ENCODE peak calls at places on chromosomes 11 and 22, in seven cellular contexts. One of them, this sample, is unnamed. For H3K4me1, the result is how much of the 10 kb centered on the place peaks cover.

GRCh38 chr11:128098840-128099239 is 488.5 kb downstream of the ETS1 start:
- DNase-seq in A549: no peak
- DNase-seq in neural progenitor cell: no peak
- DNase-seq in IMR-90: no peak
- DNase-seq in astrocyte: no peak
- DNase-seq in HCT116: no peak
- DNase-seq in iPS DF 6.9: no peak
- DNase-seq in this sample: no peak

GRCh38 chr22:29014773-29015172 is 46.9 kb downstream of the C22orf31 start:
- DNase-seq in A549: no peak
- DNase-seq in neural progenitor cell: no peak
- DNase-seq in IMR-90: no peak
- DNase-seq in astrocyte: no peak
- DNase-seq in HCT116: no peak
- DNase-seq in iPS DF 6.9: no peak
- DNase-seq in this sample: no peak

GRCh38 chr11:134879931-134880330 is 467.9 kb upstream of the B3GAT1 start:
- DNase-seq in A549: no peak
- DNase-seq in neural progenitor cell: no peak
- DNase-seq in IMR-90: no peak
- DNase-seq in astrocyte: no peak
- DNase-seq in HCT116: no peak
- DNase-seq in iPS DF 6.9: no peak
- DNase-seq in this sample: no peak

GRCh38 chr22:40348025-40348658 is 1.8 kb downstream of the ADSL start:
- DNase-seq in A549: peak
- DNase-seq in neural progenitor cell: peak
- DNase-seq in IMR-90: peak
- DNase-seq in astrocyte: peak
- DNase-seq in HCT116: peak
- DNase-seq in iPS DF 6.9: no peak
- DNase-seq in this sample: peak

GRCh38 chr11:87198266-87198881 is 160.6 kb downstream of the TMEM135 start:
- DNase-seq in A549: no peak
- DNase-seq in neural progenitor cell: no peak
- DNase-seq in IMR-90: peak
- DNase-seq in astrocyte: no peak
- DNase-seq in HCT116: no peak
- DNase-seq in iPS DF 6.9: no peak
- DNase-seq in this sample: no peak

GRCh38 chr22:19818264-19819208 is 36.1 kb downstream of the GNB1L start:
- DNase-seq in A549: no peak
- DNase-seq in neural progenitor cell: no peak
- DNase-seq in IMR-90: no peak
- DNase-seq in astrocyte: no peak
- DNase-seq in HCT116: no peak
- DNase-seq in iPS DF 6.9: no peak
- DNase-seq in this sample: peak

GRCh38 chr11:35133656-35134055 is 5.3 kb upstream of the CD44 start:
- DNase-seq in A549: no peak
- DNase-seq in neural progenitor cell: no peak
- DNase-seq in IMR-90: no peak
- DNase-seq in astrocyte: no peak
- DNase-seq in HCT116: no peak
- DNase-seq in iPS DF 6.9: no peak
- DNase-seq in this sample: no peak

GRCh38 chr11:35058318-35058717 is 80.7 kb upstream of the CD44 start:
- DNase-seq in A549: no peak
- DNase-seq in neural progenitor cell: no peak
- DNase-seq in IMR-90: no peak
- DNase-seq in astrocyte: peak
- DNase-seq in HCT116: no peak
- DNase-seq in iPS DF 6.9: no peak
- DNase-seq in this sample: no peak

GRCh38 chr11:118033443-118033842 is 43.4 kb upstream of the TMPRSS4 start:
- DNase-seq in A549: no peak
- DNase-seq in neural progenitor cell: no peak
- DNase-seq in IMR-90: no peak
- DNase-seq in astrocyte: no peak
- DNase-seq in HCT116: no peak
- DNase-seq in iPS DF 6.9: no peak
- DNase-seq in this sample: no peak

GRCh38 chr11:16743478-16743877 is 5.0 kb downstream of the C11orf58 start:
- DNase-seq in A549: no peak
- DNase-seq in neural progenitor cell: no peak
- DNase-seq in IMR-90: no peak
- DNase-seq in astrocyte: no peak
- DNase-seq in HCT116: no peak
- DNase-seq in iPS DF 6.9: no peak
- DNase-seq in this sample: no peak

GRCh38 chr11:2210366-2211112 is 38.9 kb upstream of the TH start:
- DNase-seq in A549: no peak
- DNase-seq in neural progenitor cell: no peak
- DNase-seq in IMR-90: no peak
- DNase-seq in astrocyte: no peak
- DNase-seq in HCT116: no peak
- DNase-seq in iPS DF 6.9: no peak
- DNase-seq in this sample: peak

GRCh38 chr11:68436985-68437926 is 23.3 kb upstream of the PPP6R3 start:
- DNase-seq in A549: peak
- DNase-seq in neural progenitor cell: no peak
- DNase-seq in IMR-90: peak
- DNase-seq in astrocyte: peak
- DNase-seq in HCT116: no peak
- DNase-seq in iPS DF 6.9: no peak
- DNase-seq in this sample: no peak

GRCh38 chr11:66172146-66172545 is 96.3 kb upstream of the RAB1B start:
- DNase-seq in A549: no peak
- DNase-seq in neural progenitor cell: no peak
- DNase-seq in IMR-90: peak
- DNase-seq in astrocyte: peak
- DNase-seq in HCT116: peak
- DNase-seq in iPS DF 6.9: no peak
- DNase-seq in this sample: no peak

GRCh38 chr11:113874920-113875413 is 405 bp downstream of the USP28 start:
- DNase-seq in A549: peak
- DNase-seq in neural progenitor cell: peak
- DNase-seq in IMR-90: peak
- DNase-seq in astrocyte: peak
- DNase-seq in HCT116: no peak
- DNase-seq in iPS DF 6.9: no peak
- DNase-seq in this sample: no peak

GRCh38 chr11:5123802-5124521 is 14.2 kb downstream of the OR52A5 start:
- DNase-seq in A549: peak
- DNase-seq in neural progenitor cell: peak
- DNase-seq in IMR-90: peak
- DNase-seq in astrocyte: peak
- DNase-seq in HCT116: peak
- DNase-seq in iPS DF 6.9: peak
- DNase-seq in this sample: peak

GRCh38 chr11:103903005-103903404 is 133.4 kb upstream of the DDI1 start:
- DNase-seq in A549: no peak
- DNase-seq in neural progenitor cell: no peak
- DNase-seq in IMR-90: no peak
- DNase-seq in astrocyte: no peak
- DNase-seq in HCT116: no peak
- DNase-seq in iPS DF 6.9: no peak
- DNase-seq in this sample: no peak

GRCh38 chr11:65502852-65503603 is 4.2 kb downstream of the MALAT1 start:
- DNase-seq in A549: no peak
- DNase-seq in neural progenitor cell: no peak
- DNase-seq in IMR-90: peak
- DNase-seq in astrocyte: peak
- DNase-seq in HCT116: no peak
- DNase-seq in iPS DF 6.9: no peak
- DNase-seq in this sample: no peak

GRCh38 chr11:19432370-19433163 is 191.8 kb upstream of the E2F8 start:
- DNase-seq in A549: no peak
- DNase-seq in neural progenitor cell: no peak
- DNase-seq in IMR-90: peak
- DNase-seq in astrocyte: peak
- DNase-seq in HCT116: no peak
- DNase-seq in iPS DF 6.9: no peak
- DNase-seq in this sample: no peak

GRCh38 chr11:18471995-18472394 is 16.3 kb downstream of the LDHAL6A start:
- DNase-seq in A549: no peak
- DNase-seq in neural progenitor cell: no peak
- DNase-seq in IMR-90: no peak
- DNase-seq in astrocyte: no peak
- DNase-seq in HCT116: no peak
- DNase-seq in iPS DF 6.9: no peak
- DNase-seq in this sample: no peak

GRCh38 chr11:103601230-103601846 is 435.1 kb upstream of the DDI1 start:
- DNase-seq in A549: peak
- DNase-seq in neural progenitor cell: peak
- DNase-seq in IMR-90: peak
- DNase-seq in astrocyte: peak
- DNase-seq in HCT116: no peak
- DNase-seq in iPS DF 6.9: peak
- DNase-seq in this sample: peak

GRCh38 chr22:42930810-42931420 is 73.8 kb upstream of the ARFGAP3 start:
- DNase-seq in A549: no peak
- DNase-seq in neural progenitor cell: no peak
- DNase-seq in IMR-90: peak
- DNase-seq in astrocyte: peak
- DNase-seq in HCT116: peak
- DNase-seq in iPS DF 6.9: no peak
- DNase-seq in this sample: no peak

GRCh38 chr11:128716231-128716630 is 22.4 kb downstream of the FLI1 start:
- DNase-seq in A549: no peak
- DNase-seq in neural progenitor cell: no peak
- DNase-seq in IMR-90: no peak
- DNase-seq in astrocyte: no peak
- DNase-seq in HCT116: no peak
- DNase-seq in iPS DF 6.9: no peak
- DNase-seq in this sample: no peak

GRCh38 chr11:122050021-122050710 is 65.8 kb downstream of the BLID start:
- DNase-seq in A549: no peak
- DNase-seq in neural progenitor cell: no peak
- DNase-seq in IMR-90: peak
- DNase-seq in astrocyte: no peak
- DNase-seq in HCT116: no peak
- DNase-seq in iPS DF 6.9: no peak
- DNase-seq in this sample: no peak

GRCh38 chr11:111356660-111357048 is 22.4 kb downstream of the POU2AF1 start:
- DNase-seq in A549: no peak
- DNase-seq in neural progenitor cell: no peak
- DNase-seq in IMR-90: no peak
- DNase-seq in astrocyte: no peak
- DNase-seq in HCT116: no peak
- DNase-seq in iPS DF 6.9: no peak
- DNase-seq in this sample: no peak
- H3K4me1 ChIP-seq in A549: under half
- H3K4me1 ChIP-seq in neural progenitor cell: under half
- H3K4me1 ChIP-seq in IMR-90: under half
- H3K4me1 ChIP-seq in astrocyte: under half
- H3K4me1 ChIP-seq in HCT116: under half
- H3K4me1 ChIP-seq in iPS DF 6.9: under half
- H3K4me1 ChIP-seq in this sample: under half

GRCh38 chr11:73582636-73583035 is 15.3 kb downstream of the FAM168A start:
- DNase-seq in A549: no peak
- DNase-seq in neural progenitor cell: no peak
- DNase-seq in IMR-90: no peak
- DNase-seq in astrocyte: no peak
- DNase-seq in HCT116: no peak
- DNase-seq in iPS DF 6.9: no peak
- DNase-seq in this sample: no peak

GRCh38 chr11:73585834-73586575 is 11.9 kb downstream of the FAM168A start:
- DNase-seq in A549: no peak
- DNase-seq in neural progenitor cell: no peak
- DNase-seq in IMR-90: peak
- DNase-seq in astrocyte: peak
- DNase-seq in HCT116: no peak
- DNase-seq in iPS DF 6.9: no peak
- DNase-seq in this sample: no peak

GRCh38 chr11:73579641-73580434 is 18.1 kb downstream of the FAM168A start:
- DNase-seq in A549: no peak
- DNase-seq in neural progenitor cell: no peak
- DNase-seq in IMR-90: peak
- DNase-seq in astrocyte: no peak
- DNase-seq in HCT116: no peak
- DNase-seq in iPS DF 6.9: no peak
- DNase-seq in this sample: no peak

GRCh38 chr11:73586791-73587190 is 11.1 kb downstream of the FAM168A start:
- DNase-seq in A549: no peak
- DNase-seq in neural progenitor cell: no peak
- DNase-seq in IMR-90: no peak
- DNase-seq in astrocyte: no peak
- DNase-seq in HCT116: no peak
- DNase-seq in iPS DF 6.9: no peak
- DNase-seq in this sample: no peak

DNA sequence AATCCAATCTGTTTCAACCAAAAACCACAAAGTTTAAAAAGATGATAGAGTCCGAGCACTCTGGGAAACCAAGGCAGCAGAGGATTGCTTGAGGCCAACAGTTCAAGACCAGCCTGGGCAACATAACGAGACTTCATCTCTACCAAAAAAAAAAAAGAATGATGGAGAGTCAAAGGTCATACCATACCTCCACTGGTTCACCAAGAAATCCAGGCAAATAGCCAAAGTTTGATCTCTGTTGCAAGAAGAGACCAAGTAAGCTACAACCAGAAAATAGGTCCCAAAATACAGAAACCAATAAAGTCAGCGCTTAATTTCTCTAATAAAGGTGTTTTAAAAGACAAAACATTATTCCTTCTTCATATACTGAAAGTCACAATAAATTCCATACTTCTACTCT is 13.1 kb downstream of the FAM168A start:
- DNase-seq in A549: no peak
- DNase-seq in neural progenitor cell: no peak
- DNase-seq in IMR-90: no peak
- DNase-seq in astrocyte: no peak
- DNase-seq in HCT116: no peak
- DNase-seq in iPS DF 6.9: no peak
- DNase-seq in this sample: no peak
- H3K4me1 ChIP-seq in A549: under half
- H3K4me1 ChIP-seq in neural progenitor cell: under half
- H3K4me1 ChIP-seq in IMR-90: under half
- H3K4me1 ChIP-seq in astrocyte: under half
- H3K4me1 ChIP-seq in HCT116: under half
- H3K4me1 ChIP-seq in iPS DF 6.9: under half
- H3K4me1 ChIP-seq in this sample: under half

DNA sequence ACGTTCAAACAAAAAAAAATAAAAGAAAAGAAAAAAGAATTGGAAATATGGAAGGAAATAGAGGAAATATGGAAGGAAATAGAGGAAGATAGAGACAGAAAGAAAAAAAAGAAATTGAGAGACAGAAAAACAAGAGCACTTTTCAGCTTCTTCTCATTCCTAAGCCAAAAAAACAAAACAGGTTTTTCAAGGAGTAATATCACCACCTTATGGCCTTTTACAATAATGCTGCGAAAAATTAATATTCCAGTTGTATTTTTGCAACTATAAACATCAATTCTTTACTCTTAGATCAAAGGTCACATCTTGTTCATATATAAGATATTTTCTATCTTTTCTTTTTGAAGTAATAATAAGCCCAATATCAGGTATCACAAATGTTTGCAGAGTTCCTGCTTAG is 328.3 kb downstream of the FAT3 start:
- DNase-seq in A549: no peak
- DNase-seq in neural progenitor cell: no peak
- DNase-seq in IMR-90: peak
- DNase-seq in astrocyte: no peak
- DNase-seq in HCT116: no peak
- DNase-seq in iPS DF 6.9: no peak
- DNase-seq in this sample: no peak
- H3K4me1 ChIP-seq in A549: under half
- H3K4me1 ChIP-seq in neural progenitor cell: under half
- H3K4me1 ChIP-seq in IMR-90: under half
- H3K4me1 ChIP-seq in astrocyte: under half
- H3K4me1 ChIP-seq in HCT116: under half
- H3K4me1 ChIP-seq in iPS DF 6.9: under half
- H3K4me1 ChIP-seq in this sample: under half

GRCh38 chr11:45856044-45856468 is 8.8 kb downstream of the CRY2 start:
- DNase-seq in A549: no peak
- DNase-seq in neural progenitor cell: no peak
- DNase-seq in IMR-90: peak
- DNase-seq in astrocyte: peak
- DNase-seq in HCT116: no peak
- DNase-seq in iPS DF 6.9: no peak
- DNase-seq in this sample: no peak
- H3K4me1 ChIP-seq in A549: under half
- H3K4me1 ChIP-seq in neural progenitor cell: under half
- H3K4me1 ChIP-seq in IMR-90: under half
- H3K4me1 ChIP-seq in astrocyte: under half
- H3K4me1 ChIP-seq in HCT116: under half
- H3K4me1 ChIP-seq in iPS DF 6.9: under half
- H3K4me1 ChIP-seq in this sample: half or more

This sample was measured in testis.